ENCODE peak calls at places on chromosomes 2 and 18, in ten cellular contexts. P, H, V, Q, A, Y, G, K, X and C are unnamed samples.

GRCh38 chr2:196206804-196207203 is 35.4 kb upstream of the STK17B start:
- DNase-seq in P (peak), H (no peak), V (no peak), Q (no peak), A (no peak), Y (no peak), G (no peak), K (no peak), X (no peak), C (no peak)

GRCh38 chr18:22800551-22800951 is 132.6 kb upstream of the RBBP8 start:
- DNase-seq in P (no peak), H (peak), V (no peak), Q (no peak), A (no peak), Y (peak), G (no peak), K (no peak), X (no peak), C (no peak)

GRCh38 chr2:121075006-121075545 is 209.9 kb downstream of the TFCP2L1 start:
- DNase-seq in P (peak), H (no peak), V (peak), Q (peak), A (peak), Y (peak), G (peak), K (peak), X (peak), C (peak)

GRCh38 chr2:98020516-98020915 is 24.8 kb upstream of the TMEM131 start:
- DNase-seq in P (no peak), H (no peak), V (no peak), Q (no peak), A (no peak), Y (no peak), G (no peak), K (peak), X (no peak), C (no peak)

GRCh38 chr18:33440384-33441043 is at the start of gene CCDC178:
- DNase-seq in P (no peak), H (peak), V (peak), Q (no peak), A (no peak), Y (peak), G (peak), K (peak), X (peak), C (peak)

GRCh38 chr2:16185671-16186391 is 245.5 kb downstream of the MYCN start:
- DNase-seq in P (no peak), H (peak), V (no peak), Q (no peak), A (no peak), Y (no peak), G (no peak), K (no peak), X (no peak), C (no peak)

GRCh38 chr2:207487650-207488315 is 42.0 kb upstream of the CREB1 start:
- DNase-seq in P (no peak), H (no peak), V (no peak), Q (peak), A (peak), Y (peak), G (no peak), K (no peak), X (no peak), C (no peak)

GRCh38 chr2:223901311-223901710 is 43.8 kb downstream of the WDFY1 start:
- DNase-seq in P (no peak), H (no peak), V (no peak), Q (no peak), A (no peak), Y (no peak), G (no peak), K (no peak), X (no peak), C (no peak)

GRCh38 chr18:53566622-53567021 is 657.8 kb downstream of the MBD2 start:
- DNase-seq in P (no peak), H (no peak), V (no peak), Q (no peak), A (no peak), Y (no peak), G (no peak), K (no peak), X (no peak), C (no peak)

GRCh38 chr2:226325541-226325940 is 474.1 kb downstream of the IRS1 start:
- DNase-seq in P (no peak), H (no peak), V (no peak), Q (no peak), A (no peak), Y (no peak), G (no peak), K (no peak), X (no peak), C (no peak)

GRCh38 chr2:200415455-200415854 is 94.4 kb downstream of the KCTD18 start:
- DNase-seq in P (no peak), H (no peak), V (no peak), Q (no peak), A (no peak), Y (no peak), G (no peak), K (no peak), X (no peak), C (no peak)

GRCh38 chr2:216115224-216115582 is 6.1 kb downstream of the XRCC5 start:
- DNase-seq in P (no peak), H (no peak), V (peak), Q (peak), A (no peak), Y (no peak), G (no peak), K (no peak), X (no peak), C (no peak)

GRCh38 chr18:75456277-75456676 is 28.8 kb upstream of the SMIM21 start:
- DNase-seq in P (no peak), H (no peak), V (no peak), Q (no peak), A (no peak), Y (no peak), G (no peak), K (no peak), X (no peak), C (peak)

GRCh38 chr2:236887519-236887918 is 198.2 kb upstream of the COPS8 start:
- DNase-seq in P (no peak), H (no peak), V (no peak), Q (no peak), A (no peak), Y (peak), G (no peak), K (peak), X (no peak), C (no peak)

GRCh38 chr18:45608400-45608799 is 6.9 kb upstream of the SLC14A2 start:
- DNase-seq in P (no peak), H (no peak), V (no peak), Q (no peak), A (no peak), Y (no peak), G (no peak), K (no peak), X (no peak), C (no peak)

GRCh38 chr2:95402370-95403203 is at the start of gene FAHD2A:
- DNase-seq in P (peak), H (peak), V (peak), Q (peak), A (peak), Y (peak), G (peak), K (peak), X (peak), C (peak)
- TF ChIP-seq POLR2A in P (peak), H (peak), V (no peak), Q (peak), A (peak), Y (peak), G (peak), K (peak), X (no peak), C (peak)

GRCh38 chr2:26243643-26244478 is 571 bp downstream of the HADHA start:
- DNase-seq in P (no peak), H (no peak), V (peak), Q (peak), A (no peak), Y (peak), G (no peak), K (peak), X (peak), C (no peak)

GRCh38 chr2:26245810-26246209 is 1.1 kb downstream of the HADHB start:
- DNase-seq in P (no peak), H (no peak), V (no peak), Q (no peak), A (no peak), Y (peak), G (no peak), K (no peak), X (no peak), C (no peak)

GRCh38 chr2:26246818-26247217 is 2.1 kb downstream of the HADHB start:
- DNase-seq in P (peak), H (peak), V (no peak), Q (peak), A (no peak), Y (peak), G (no peak), K (no peak), X (no peak), C (no peak)

GRCh38 chr2:26245231-26245732 is 543 bp downstream of the HADHB start:
- DNase-seq in P (peak), H (no peak), V (peak), Q (no peak), A (no peak), Y (peak), G (peak), K (peak), X (peak), C (no peak)

DNA sequence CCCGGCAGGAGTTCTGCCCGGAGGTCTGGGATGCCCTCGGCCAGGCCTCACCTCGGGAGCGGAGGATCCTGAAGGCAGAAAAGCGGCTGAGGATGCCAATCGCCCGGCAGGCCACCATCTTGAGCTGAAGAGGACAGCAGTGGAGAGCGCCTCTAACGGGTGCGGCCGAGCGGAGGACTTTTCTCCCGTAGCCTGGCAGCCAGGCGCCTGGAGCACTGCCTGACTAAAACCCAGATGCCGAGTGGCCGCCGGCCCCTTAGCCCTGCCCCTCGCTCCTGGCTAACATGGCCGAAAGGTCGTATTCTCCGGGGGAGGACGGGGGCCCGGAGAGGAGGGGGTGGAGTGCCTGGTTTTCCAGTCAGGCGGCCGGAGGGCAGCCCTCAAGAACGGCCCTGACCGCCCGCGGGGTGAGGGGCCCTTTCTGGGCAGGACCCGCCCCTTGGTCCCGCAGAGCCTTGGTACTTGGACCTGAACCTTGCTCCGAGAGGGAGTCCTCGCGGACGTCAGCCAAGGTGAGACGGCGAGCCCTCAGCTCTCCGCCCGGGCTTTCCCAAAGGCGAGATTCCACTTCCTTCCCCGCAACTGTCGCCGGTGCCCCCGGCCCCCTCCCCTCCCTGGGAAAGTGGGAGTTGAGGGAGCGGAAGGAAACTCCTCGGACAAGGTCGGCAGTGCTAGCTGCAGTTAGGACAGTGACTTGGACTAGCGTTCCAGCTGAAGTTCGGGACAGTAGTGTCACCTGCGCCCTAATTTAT is at the start of the genes HADHA and HADHB:
- DNase-seq in P (peak), H (peak), V (peak), Q (peak), A (peak), Y (peak), G (peak), K (peak), X (peak), C (peak)
- TF ChIP-seq CTCF in P (no peak), H (peak), V (no peak), Q (peak), A (no peak), Y (peak), G (peak), K (no peak), X (no peak), C (peak)

GRCh38 chr2:1837458-1837857 is 93.1 kb upstream of the PXDN start:
- DNase-seq in P (no peak), H (no peak), V (no peak), Q (no peak), A (no peak), Y (no peak), G (no peak), K (no peak), X (no peak), C (no peak)
- H3K27ac ChIP-seq in P (no peak), H (no peak), V (no peak), Q (no peak), A (no peak), Y (no peak), G (no peak), K (no peak), X (no peak), C (no peak)

GRCh38 chr2:230512955-230513748 is 97.2 kb downstream of the SP100 start:
- DNase-seq in P (no peak), H (no peak), V (peak), Q (peak), A (no peak), Y (no peak), G (no peak), K (no peak), X (no peak), C (no peak)
- TF ChIP-seq POLR2A in P (no peak), H (no peak), V (no peak), Q (no peak), A (no peak), Y (no peak), G (no peak), K (no peak), X (no peak), C (no peak)

DNA sequence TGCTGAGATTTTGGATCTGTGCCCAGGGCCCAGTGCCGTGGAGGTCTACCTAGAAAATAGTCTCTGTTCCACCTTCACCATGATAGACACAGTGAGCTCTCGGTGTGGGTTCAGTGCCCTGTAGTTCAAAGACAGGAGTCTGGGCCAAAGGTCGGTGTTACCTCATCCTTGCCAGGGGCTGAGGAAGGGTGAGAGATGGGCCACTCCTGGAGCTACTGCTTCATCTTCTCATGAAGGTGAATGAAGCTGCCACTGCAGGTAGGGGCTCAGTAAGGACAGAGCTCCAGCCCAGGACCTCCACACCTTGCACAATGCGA is 47.1 kb downstream of the MEX3C start:
- DNase-seq in P (no peak), H (no peak), V (no peak), Q (no peak), A (no peak), Y (no peak), G (no peak), K (no peak), X (no peak), C (no peak)
- TF ChIP-seq CTCF in P (no peak), H (no peak), V (no peak), Q (no peak), A (no peak), Y (no peak), G (no peak), K (no peak), X (no peak), C (no peak)

GRCh38 chr2:176156959-176157498 is at the start of gene HOXD3:
- DNase-seq in P (no peak), H (peak), V (no peak), Q (no peak), A (no peak), Y (no peak), G (no peak), K (no peak), X (no peak), C (no peak)

GRCh38 chr2:176155341-176156044 is 1.6 kb upstream of the HOXD3 start:
- DNase-seq in P (no peak), H (no peak), V (no peak), Q (no peak), A (no peak), Y (no peak), G (no peak), K (no peak), X (no peak), C (no peak)

GRCh38 chr2:176157499-176158305 is 595 bp downstream of the HOXD3 start:
- DNase-seq in P (no peak), H (peak), V (no peak), Q (peak), A (no peak), Y (no peak), G (no peak), K (peak), X (no peak), C (no peak)

GRCh38 chr2:176154853-176155252 is 2.3 kb upstream of the HOXD3 start:
- DNase-seq in P (no peak), H (no peak), V (no peak), Q (no peak), A (no peak), Y (no peak), G (no peak), K (no peak), X (no peak), C (no peak)

GRCh38 chr2:176156301-176156958 is 677 bp upstream of the HOXD3 start:
- DNase-seq in P (no peak), H (no peak), V (no peak), Q (no peak), A (no peak), Y (no peak), G (no peak), K (no peak), X (no peak), C (no peak)
- H3K27ac ChIP-seq in P (no peak), H (no peak), V (no peak), Q (no peak), A (no peak), Y (no peak), G (no peak), K (no peak), X (no peak), C (no peak)

DNA sequence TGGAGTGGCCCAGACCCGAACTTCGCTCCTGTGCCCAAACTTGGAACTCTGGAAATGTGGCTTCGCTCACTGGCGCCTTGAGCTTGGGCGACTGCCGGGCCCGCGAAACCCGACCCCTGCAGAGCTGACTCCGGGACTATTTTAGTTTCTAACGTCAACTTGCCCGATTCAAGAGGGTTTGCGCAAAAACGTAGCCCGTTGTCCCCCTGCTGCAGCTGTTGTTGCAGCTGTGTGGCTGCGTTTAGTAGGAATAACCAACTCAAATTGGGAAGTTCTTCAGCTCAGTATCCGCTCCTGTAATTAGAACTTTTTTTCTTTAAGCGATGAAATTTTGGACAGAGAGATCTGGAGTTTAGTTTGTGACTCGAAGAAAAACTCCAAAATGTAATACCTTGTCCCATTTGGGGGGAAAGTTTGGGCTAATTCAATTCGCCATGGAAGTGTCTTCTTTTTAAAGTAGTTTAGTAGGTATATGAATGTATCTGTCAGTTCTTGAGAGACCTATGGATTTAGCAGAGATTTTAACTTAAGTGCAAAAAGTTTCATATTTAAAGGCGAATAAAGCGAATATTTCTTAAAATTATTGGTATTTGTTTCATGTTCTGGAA is 565 bp downstream of the MYL12A start:
- DNase-seq in P (peak), H (no peak), V (peak), Q (no peak), A (no peak), Y (peak), G (no peak), K (peak), X (no peak), C (peak)
- TF ChIP-seq POLR2A in P (no peak), H (no peak), V (no peak), Q (no peak), A (no peak), Y (no peak), G (no peak), K (no peak), X (no peak), C (no peak)